ENCODE peak calls at places on chromosomes 13 and 19, in eight cellular contexts. Y, F, D, O, M, E, T and I are unnamed samples.

GRCh38 chr19:48630289-48631036 is 6.7 kb downstream of the DBP start:
- DNase-seq in Y (no peak), F (peak; percentile 88), D (no peak), O (no peak), M (no peak), E (peak; percentile 80), T (no peak), I (peak; percentile 37)

GRCh38 chr13:99357149-99357596 is 50.0 kb upstream of the GPR183 start:
- DNase-seq in Y (no peak), F (no peak), D (peak; percentile 75), O (no peak), M (peak; percentile 48), E (peak; percentile 85), T (peak; percentile 36), I (peak; percentile 43)

GRCh38 chr13:20093946-20094345 is 66.9 kb downstream of the GJA3 start:
- DNase-seq in Y (no peak), F (no peak), D (no peak), O (no peak), M (no peak), E (no peak), T (no peak), I (no peak)

GRCh38 chr13:35347679-35348205 is 128.7 kb downstream of the MAB21L1 start:
- DNase-seq in Y (no peak), F (no peak), D (no peak), O (no peak), M (no peak), E (no peak), T (no peak), I (no peak)

GRCh38 chr13:22063416-22064124 is 392.7 kb downstream of the FGF9 start:
- DNase-seq in Y (no peak), F (no peak), D (no peak), O (no peak), M (no peak), E (no peak), T (no peak), I (no peak)

GRCh38 chr13:111371720-111372119 is 51.3 kb downstream of the TEX29 start:
- DNase-seq in Y (no peak), F (no peak), D (no peak), O (no peak), M (no peak), E (no peak), T (peak; percentile 55), I (no peak)

GRCh38 chr19:29622191-29623070 is 16.3 kb downstream of the POP4 start:
- DNase-seq in Y (no peak), F (no peak), D (peak; percentile 55), O (peak; percentile 67), M (peak; percentile 12), E (peak; percentile 54), T (no peak), I (peak; percentile 33)

GRCh38 chr13:59975807-59976445 is 187.8 kb downstream of the DIAPH3 start:
- DNase-seq in Y (no peak), F (no peak), D (no peak), O (no peak), M (no peak), E (no peak), T (no peak), I (no peak)

GRCh38 chr19:3163230-3163886 is 15.2 kb upstream of the S1PR4 start:
- DNase-seq in Y (no peak), F (peak; percentile 69), D (peak; percentile 85), O (peak; percentile 85), M (peak; percentile 80), E (peak; percentile 69), T (peak; percentile 30), I (peak; percentile 60)

GRCh38 chr19:39131255-39131755 is 5.7 kb downstream of the PAK4 start:
- DNase-seq in Y (no peak), F (peak; percentile 75), D (no peak), O (no peak), M (no peak), E (peak; percentile 34), T (no peak), I (peak; percentile 53)

GRCh38 chr13:111577956-111578595 is 257.6 kb downstream of the TEX29 start:
- DNase-seq in Y (no peak), F (no peak), D (no peak), O (no peak), M (no peak), E (no peak), T (no peak), I (no peak)

GRCh38 chr13:99464441-99464949 is 36.8 kb upstream of the TM9SF2 start:
- DNase-seq in Y (no peak), F (no peak), D (peak; percentile 19), O (peak; percentile 49), M (no peak), E (no peak), T (no peak), I (no peak)

GRCh38 chr13:26946675-26947342 is 186.2 kb upstream of the GPR12 start:
- DNase-seq in Y (no peak), F (no peak), D (peak; percentile 66), O (no peak), M (peak; percentile 70), E (peak; percentile 83), T (peak; percentile 42), I (peak; percentile 63)

GRCh38 chr19:4258181-4258580 is 11.3 kb downstream of the YJU2 start:
- DNase-seq in Y (no peak), F (no peak), D (no peak), O (no peak), M (no peak), E (no peak), T (no peak), I (no peak)

GRCh38 chr19:16016226-16017137 is 59.8 kb upstream of the TPM4 start:
- DNase-seq in Y (no peak), F (no peak), D (no peak), O (no peak), M (no peak), E (no peak), T (no peak), I (no peak)

GRCh38 chr13:42334329-42334706 is 62.4 kb downstream of the AKAP11 start:
- DNase-seq in Y (no peak), F (no peak), D (no peak), O (no peak), M (no peak), E (no peak), T (no peak), I (no peak)

GRCh38 chr13:103948477-103948876 is 882.3 kb upstream of the SLC10A2 start:
- DNase-seq in Y (no peak), F (no peak), D (no peak), O (no peak), M (no peak), E (peak; percentile 80), T (no peak), I (no peak)

GRCh38 chr13:24220086-24220703 is 59.7 kb downstream of the SPATA13 start:
- DNase-seq in Y (no peak), F (no peak), D (peak; percentile 87), O (no peak), M (peak; percentile 88), E (peak; percentile 92), T (peak; percentile 61), I (peak; percentile 85)

GRCh38 chr19:41116261-41116660 is 2.0 kb downstream of the CYP2F1 start:
- DNase-seq in Y (no peak), F (no peak), D (no peak), O (no peak), M (no peak), E (no peak), T (no peak), I (no peak)

GRCh38 chr13:46124531-46124966 is 19.7 kb upstream of the CPB2 start:
- DNase-seq in Y (no peak), F (no peak), D (peak; percentile 78), O (peak; percentile 58), M (no peak), E (no peak), T (no peak), I (no peak)

DNA sequence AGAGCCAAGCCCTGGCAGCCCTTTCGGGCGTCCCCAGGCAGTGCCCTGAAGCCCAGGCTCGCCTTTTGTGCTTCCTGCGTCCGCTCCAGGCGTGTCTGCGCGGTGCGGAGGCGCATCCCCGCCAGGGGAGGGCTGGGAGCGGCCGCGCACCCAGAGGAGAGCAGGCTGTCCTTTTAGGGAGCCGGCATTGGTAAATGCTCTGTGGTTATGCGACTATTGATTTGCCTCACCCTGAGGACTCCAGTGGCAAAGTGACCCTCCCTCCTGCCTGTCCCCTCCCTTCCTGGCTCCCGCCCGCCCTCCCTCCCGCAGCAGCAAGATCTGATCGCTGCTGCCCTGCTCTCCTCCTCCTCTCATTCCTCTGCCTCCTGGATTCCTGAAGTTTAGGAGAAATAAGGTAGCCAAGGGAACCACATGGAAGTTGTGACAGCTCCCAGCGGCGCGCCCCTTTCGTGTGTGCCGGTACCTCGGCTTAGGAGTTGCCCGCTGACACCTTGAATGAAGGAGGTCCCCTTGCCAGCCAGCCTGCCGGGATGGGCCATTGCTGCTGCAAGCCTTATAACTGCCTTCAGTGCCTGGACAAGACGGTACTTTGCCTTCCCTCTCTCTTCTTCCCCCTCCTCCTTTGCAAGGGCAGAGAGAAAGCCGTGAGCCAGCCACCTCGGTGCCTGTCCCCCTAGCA is 167.0 kb downstream of the SLC7A1 start:
- DNase-seq in Y (no peak), F (peak; percentile 53), D (no peak), O (no peak), M (no peak), E (no peak), T (no peak), I (peak; percentile 50)
- TF ChIP-seq CTCF in Y (no peak), F (no peak), D (no peak), O (no peak), M (no peak), E (no peak), T (peak; percentile 6), I (peak; percentile 21)

GRCh38 chr19:12797141-12797587 is 4.4 kb downstream of the PRDX2 start:
- DNase-seq in Y (no peak), F (no peak), D (no peak), O (no peak), M (no peak), E (no peak), T (no peak), I (no peak)
- H3K4me3 ChIP-seq in Y (no peak overlapping the region), F (no peak overlapping the region), D (no peak overlapping the region), O (no peak overlapping the region), M (no peak overlapping the region), E (no peak overlapping the region), T (no peak overlapping the region), I (no peak overlapping the region)

DNA sequence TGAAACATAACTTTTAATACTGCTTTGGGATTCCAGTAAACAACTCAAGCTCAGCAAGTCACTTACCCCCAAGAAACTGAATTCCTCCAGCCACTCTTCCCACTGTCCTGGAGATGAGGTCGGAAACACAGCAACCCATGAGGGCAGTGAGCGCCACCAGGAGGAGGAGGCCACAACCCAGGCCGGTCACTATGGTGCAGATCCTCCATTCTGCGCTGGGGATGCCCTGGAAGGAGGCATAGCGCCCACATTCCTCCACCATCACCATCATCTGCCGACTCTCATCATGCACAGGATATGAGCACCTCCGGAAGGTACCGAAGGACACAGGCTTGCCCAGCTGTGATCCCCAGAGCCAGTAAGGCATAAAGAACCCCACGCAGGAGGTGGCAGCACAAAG is 2.2 kb downstream of the LHFPL6 start:
- DNase-seq in Y (no peak), F (peak; percentile 49), D (no peak), O (no peak), M (no peak), E (peak; percentile 12), T (no peak), I (no peak)
- TF ChIP-seq CTCF in Y (no peak), F (peak; percentile 59), D (no peak), O (no peak), M (peak; percentile 12), E (peak; percentile 11), T (peak; percentile 18), I (no peak)

DNA sequence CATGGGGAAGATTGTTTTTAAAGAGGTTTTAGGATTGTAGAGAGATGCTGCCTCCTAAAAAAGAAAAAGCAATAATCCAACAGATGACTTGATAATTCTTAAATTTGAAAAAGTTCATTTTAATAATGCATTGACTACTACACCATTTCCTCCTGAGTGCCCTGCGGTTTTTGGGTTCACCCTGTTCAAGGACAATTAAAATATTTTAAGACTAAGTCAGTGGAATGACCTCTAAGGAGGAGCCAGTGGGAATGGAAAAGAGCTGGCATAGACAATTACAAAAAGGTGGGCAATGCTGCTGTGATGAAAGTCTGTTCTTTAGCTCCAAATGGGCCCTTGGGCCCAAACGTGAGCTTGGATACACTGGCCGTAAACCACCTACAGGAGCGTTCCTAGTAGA is 217.8 kb downstream of the LHFPL6 start:
- DNase-seq in Y (no peak), F (no peak), D (no peak), O (no peak), M (no peak), E (no peak), T (no peak), I (no peak)
- H3K4me3 ChIP-seq in Y (no peak overlapping the region), F (no peak overlapping the region), D (no peak overlapping the region), O (no peak overlapping the region), M (no peak overlapping the region), E (no peak overlapping the region), T (no peak overlapping the region), I (no peak overlapping the region)